ENCODE peak calls at places on chromosomes 12 and 14, in seven cellular contexts. One of them, this sample, is unnamed.

GRCh38 chr12:94509317-94509716 is 49.6 kb upstream of the CEP83 start:
- DNase-seq in lower leg skin: no peak
- DNase-seq in epithelial cell of esophagus: no peak
- DNase-seq in nephron progenitor cell: no peak
- DNase-seq in coronary artery: no peak
- DNase-seq in left ventricle myocardium inferior: no peak
- DNase-seq in esophagus squamous epithelium: no peak
- DNase-seq in this sample: no peak

GRCh38 chr14:27186048-27186447 is 588.2 kb upstream of the NOVA1 start:
- DNase-seq in lower leg skin: no peak
- DNase-seq in epithelial cell of esophagus: no peak
- DNase-seq in nephron progenitor cell: no peak
- DNase-seq in coronary artery: no peak
- DNase-seq in left ventricle myocardium inferior: no peak
- DNase-seq in esophagus squamous epithelium: no peak
- DNase-seq in this sample: no peak

GRCh38 chr12:6695313-6696045 is 5.1 kb downstream of the PIANP start:
- DNase-seq in lower leg skin: no peak
- DNase-seq in epithelial cell of esophagus: no peak
- DNase-seq in nephron progenitor cell: no peak
- DNase-seq in coronary artery: no peak
- DNase-seq in left ventricle myocardium inferior: no peak
- DNase-seq in esophagus squamous epithelium: no peak
- DNase-seq in this sample: no peak

GRCh38 chr14:67188326-67188725 is 914 bp upstream of the GARIN2 start:
- DNase-seq in lower leg skin: no peak
- DNase-seq in epithelial cell of esophagus: peak
- DNase-seq in nephron progenitor cell: no peak
- DNase-seq in coronary artery: no peak
- DNase-seq in left ventricle myocardium inferior: no peak
- DNase-seq in esophagus squamous epithelium: no peak
- DNase-seq in this sample: no peak

GRCh38 chr14:22497671-22498093 is 91.3 kb downstream of the DAD1 start:
- DNase-seq in lower leg skin: no peak
- DNase-seq in epithelial cell of esophagus: peak
- DNase-seq in nephron progenitor cell: no peak
- DNase-seq in coronary artery: no peak
- DNase-seq in left ventricle myocardium inferior: no peak
- DNase-seq in esophagus squamous epithelium: no peak
- DNase-seq in this sample: no peak

GRCh38 chr14:75234173-75234855 is 44.3 kb upstream of the FOS start:
- DNase-seq in lower leg skin: no peak
- DNase-seq in epithelial cell of esophagus: peak
- DNase-seq in nephron progenitor cell: no peak
- DNase-seq in coronary artery: peak
- DNase-seq in left ventricle myocardium inferior: peak
- DNase-seq in esophagus squamous epithelium: no peak
- DNase-seq in this sample: no peak

GRCh38 chr14:76056128-76056527 is 70.6 kb downstream of the IFT43 start:
- DNase-seq in lower leg skin: no peak
- DNase-seq in epithelial cell of esophagus: peak
- DNase-seq in nephron progenitor cell: no peak
- DNase-seq in coronary artery: no peak
- DNase-seq in left ventricle myocardium inferior: no peak
- DNase-seq in esophagus squamous epithelium: no peak
- DNase-seq in this sample: no peak

GRCh38 chr12:49798934-49799333 is 29.3 kb downstream of the NCKAP5L start:
- DNase-seq in lower leg skin: no peak
- DNase-seq in epithelial cell of esophagus: no peak
- DNase-seq in nephron progenitor cell: no peak
- DNase-seq in coronary artery: no peak
- DNase-seq in left ventricle myocardium inferior: no peak
- DNase-seq in esophagus squamous epithelium: no peak
- DNase-seq in this sample: no peak

GRCh38 chr14:82451675-82452074 is 918.0 kb upstream of the SEL1L start:
- DNase-seq in lower leg skin: no peak
- DNase-seq in epithelial cell of esophagus: no peak
- DNase-seq in nephron progenitor cell: no peak
- DNase-seq in coronary artery: no peak
- DNase-seq in left ventricle myocardium inferior: no peak
- DNase-seq in esophagus squamous epithelium: no peak
- DNase-seq in this sample: no peak

GRCh38 chr12:109999983-110000505 is 814 bp downstream of the ANKRD13A start:
- DNase-seq in lower leg skin: peak
- DNase-seq in epithelial cell of esophagus: peak
- DNase-seq in nephron progenitor cell: peak
- DNase-seq in coronary artery: no peak
- DNase-seq in left ventricle myocardium inferior: no peak
- DNase-seq in esophagus squamous epithelium: no peak
- DNase-seq in this sample: no peak

GRCh38 chr14:33229269-33229924 is 290.7 kb downstream of the NPAS3 start:
- DNase-seq in lower leg skin: no peak
- DNase-seq in epithelial cell of esophagus: no peak
- DNase-seq in nephron progenitor cell: no peak
- DNase-seq in coronary artery: no peak
- DNase-seq in left ventricle myocardium inferior: no peak
- DNase-seq in esophagus squamous epithelium: no peak
- DNase-seq in this sample: no peak

GRCh38 chr12:14239935-14240872 is 125.3 kb upstream of the ATF7IP start:
- DNase-seq in lower leg skin: no peak
- DNase-seq in epithelial cell of esophagus: peak
- DNase-seq in nephron progenitor cell: peak
- DNase-seq in coronary artery: no peak
- DNase-seq in left ventricle myocardium inferior: no peak
- DNase-seq in esophagus squamous epithelium: no peak
- DNase-seq in this sample: no peak

GRCh38 chr12:38689704-38690103 is 215.7 kb downstream of the CPNE8 start:
- DNase-seq in lower leg skin: no peak
- DNase-seq in epithelial cell of esophagus: peak
- DNase-seq in nephron progenitor cell: no peak
- DNase-seq in coronary artery: no peak
- DNase-seq in left ventricle myocardium inferior: no peak
- DNase-seq in esophagus squamous epithelium: no peak
- DNase-seq in this sample: no peak

DNA sequence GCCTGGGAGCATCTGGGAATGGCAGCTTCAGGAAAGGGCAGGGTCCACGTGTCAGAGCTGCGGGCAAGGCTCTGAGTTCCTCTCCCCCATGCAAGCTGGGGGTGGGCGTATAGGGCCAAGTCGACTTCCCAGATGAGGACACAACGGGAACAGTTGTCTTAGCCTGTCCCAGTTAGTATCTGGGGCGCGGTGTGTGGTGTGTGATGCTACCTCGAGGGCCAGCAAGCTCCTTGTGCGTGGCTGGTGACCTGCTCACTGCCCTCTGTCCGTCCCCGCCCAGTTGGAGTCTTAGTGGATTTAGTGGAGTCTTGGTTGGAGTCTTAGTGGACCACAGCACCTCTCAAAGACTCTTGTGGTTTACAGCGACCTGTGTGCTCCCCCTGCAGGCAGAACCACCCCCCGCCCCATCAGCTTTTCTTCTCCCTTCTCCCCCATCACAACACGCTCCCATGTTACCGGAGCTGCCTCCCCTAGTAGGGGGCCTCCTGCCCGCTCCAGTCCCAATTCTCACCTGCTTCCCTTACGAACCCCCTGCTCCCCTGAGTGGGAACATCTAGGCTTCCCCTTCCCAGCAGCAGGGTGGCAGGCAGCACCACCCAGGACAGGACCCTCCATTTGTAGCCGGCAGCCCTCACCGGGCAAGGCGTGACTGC is 8.7 kb downstream of the ASPG start:
- DNase-seq in lower leg skin: no peak
- DNase-seq in epithelial cell of esophagus: no peak
- DNase-seq in nephron progenitor cell: no peak
- DNase-seq in coronary artery: no peak
- DNase-seq in left ventricle myocardium inferior: no peak
- DNase-seq in esophagus squamous epithelium: no peak
- DNase-seq in this sample: no peak
- TF ChIP-seq CTCF in lower leg skin: no peak
- TF ChIP-seq CTCF in epithelial cell of esophagus: no peak
- TF ChIP-seq CTCF in nephron progenitor cell: no peak
- TF ChIP-seq CTCF in coronary artery: no peak
- TF ChIP-seq CTCF in left ventricle myocardium inferior: no peak
- TF ChIP-seq CTCF in esophagus squamous epithelium: no peak
- TF ChIP-seq CTCF in this sample: no peak

GRCh38 chr14:69260246-69260978 is 454 bp downstream of the GALNT16 start:
- DNase-seq in lower leg skin: no peak
- DNase-seq in epithelial cell of esophagus: no peak
- DNase-seq in nephron progenitor cell: peak
- DNase-seq in coronary artery: no peak
- DNase-seq in left ventricle myocardium inferior: no peak
- DNase-seq in esophagus squamous epithelium: no peak
- DNase-seq in this sample: peak

GRCh38 chr14:69261761-69262331 is 1.9 kb downstream of the GALNT16 start:
- DNase-seq in lower leg skin: no peak
- DNase-seq in epithelial cell of esophagus: no peak
- DNase-seq in nephron progenitor cell: peak
- DNase-seq in coronary artery: no peak
- DNase-seq in left ventricle myocardium inferior: peak
- DNase-seq in esophagus squamous epithelium: no peak
- DNase-seq in this sample: no peak

GRCh38 chr14:69260979-69261605 is 1.1 kb downstream of the GALNT16 start:
- DNase-seq in lower leg skin: peak
- DNase-seq in epithelial cell of esophagus: peak
- DNase-seq in nephron progenitor cell: peak
- DNase-seq in coronary artery: no peak
- DNase-seq in left ventricle myocardium inferior: peak
- DNase-seq in esophagus squamous epithelium: no peak
- DNase-seq in this sample: peak

GRCh38 chr14:69259176-69259530 is 805 bp upstream of the GALNT16 start:
- DNase-seq in lower leg skin: no peak
- DNase-seq in epithelial cell of esophagus: no peak
- DNase-seq in nephron progenitor cell: no peak
- DNase-seq in coronary artery: no peak
- DNase-seq in left ventricle myocardium inferior: no peak
- DNase-seq in esophagus squamous epithelium: no peak
- DNase-seq in this sample: no peak

GRCh38 chr14:69259531-69260245 is at the start of gene GALNT16:
- DNase-seq in lower leg skin: no peak
- DNase-seq in epithelial cell of esophagus: peak
- DNase-seq in nephron progenitor cell: peak
- DNase-seq in coronary artery: no peak
- DNase-seq in left ventricle myocardium inferior: peak
- DNase-seq in esophagus squamous epithelium: no peak
- DNase-seq in this sample: peak
- TF ChIP-seq CTCF in lower leg skin: no peak
- TF ChIP-seq CTCF in epithelial cell of esophagus: no peak
- TF ChIP-seq CTCF in nephron progenitor cell: peak
- TF ChIP-seq CTCF in coronary artery: no peak
- TF ChIP-seq CTCF in left ventricle myocardium inferior: peak
- TF ChIP-seq CTCF in esophagus squamous epithelium: peak
- TF ChIP-seq CTCF in this sample: peak

DNA sequence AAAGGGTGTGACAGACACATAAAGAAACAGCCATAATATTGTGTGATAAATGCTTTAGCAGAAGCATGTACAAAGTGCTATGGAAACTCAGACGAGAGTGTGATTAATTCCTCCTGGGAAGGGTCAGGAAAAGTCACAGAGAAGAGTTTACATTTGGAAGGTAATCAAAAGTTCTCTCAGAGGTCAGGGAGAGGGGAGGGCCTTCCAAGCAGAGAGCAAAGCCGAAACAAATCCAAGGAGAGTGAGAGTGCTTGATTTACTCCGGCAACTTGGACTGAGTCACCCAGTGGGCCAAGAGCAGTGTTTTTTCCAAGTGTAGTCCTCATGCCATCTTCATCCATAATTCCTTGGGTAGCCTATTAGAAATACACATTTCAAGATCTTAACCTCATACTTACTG is 108.3 kb downstream of the IGF1 start:
- DNase-seq in lower leg skin: no peak
- DNase-seq in epithelial cell of esophagus: no peak
- DNase-seq in nephron progenitor cell: no peak
- DNase-seq in coronary artery: no peak
- DNase-seq in left ventricle myocardium inferior: no peak
- DNase-seq in esophagus squamous epithelium: no peak
- DNase-seq in this sample: no peak
- TF ChIP-seq CTCF in lower leg skin: no peak
- TF ChIP-seq CTCF in epithelial cell of esophagus: no peak
- TF ChIP-seq CTCF in nephron progenitor cell: no peak
- TF ChIP-seq CTCF in coronary artery: no peak
- TF ChIP-seq CTCF in left ventricle myocardium inferior: no peak
- TF ChIP-seq CTCF in esophagus squamous epithelium: no peak
- TF ChIP-seq CTCF in this sample: no peak

DNA sequence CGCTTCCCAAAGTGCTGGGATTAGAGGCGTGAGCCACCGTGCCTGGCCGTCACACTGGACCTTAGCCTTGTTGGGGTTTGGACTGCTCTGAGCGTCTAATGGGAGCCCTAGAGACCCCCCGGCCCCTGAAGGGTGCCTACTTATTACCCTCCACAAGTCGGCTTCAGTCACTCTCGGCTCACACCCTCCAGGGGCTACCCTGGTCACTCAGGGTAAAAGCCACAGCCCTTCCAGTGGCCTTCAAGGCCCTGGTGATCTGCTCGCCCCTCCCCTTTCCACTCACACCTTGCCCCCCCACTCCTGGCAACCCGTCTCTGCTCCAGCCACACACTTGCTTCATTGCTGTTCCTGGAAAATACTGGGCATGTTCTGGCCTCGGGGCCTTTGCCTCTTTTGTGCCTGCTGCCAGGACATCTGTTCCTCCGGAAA is 3.6 kb upstream of the MORN3 start:
- DNase-seq in lower leg skin: peak
- DNase-seq in epithelial cell of esophagus: peak
- DNase-seq in nephron progenitor cell: no peak
- DNase-seq in coronary artery: no peak
- DNase-seq in left ventricle myocardium inferior: no peak
- DNase-seq in esophagus squamous epithelium: no peak
- DNase-seq in this sample: no peak
- TF ChIP-seq CTCF in lower leg skin: no peak
- TF ChIP-seq CTCF in epithelial cell of esophagus: no peak
- TF ChIP-seq CTCF in nephron progenitor cell: no peak
- TF ChIP-seq CTCF in coronary artery: no peak
- TF ChIP-seq CTCF in left ventricle myocardium inferior: no peak
- TF ChIP-seq CTCF in esophagus squamous epithelium: no peak
- TF ChIP-seq CTCF in this sample: no peak

GRCh38 chr12:1616233-1617066 is 12.6 kb upstream of the WNT5B start:
- DNase-seq in lower leg skin: no peak
- DNase-seq in epithelial cell of esophagus: peak
- DNase-seq in nephron progenitor cell: no peak
- DNase-seq in coronary artery: no peak
- DNase-seq in left ventricle myocardium inferior: no peak
- DNase-seq in esophagus squamous epithelium: no peak
- DNase-seq in this sample: no peak

GRCh38 chr12:1611775-1612174 is 17.3 kb upstream of the WNT5B start:
- DNase-seq in lower leg skin: no peak
- DNase-seq in epithelial cell of esophagus: peak
- DNase-seq in nephron progenitor cell: no peak
- DNase-seq in coronary artery: no peak
- DNase-seq in left ventricle myocardium inferior: no peak
- DNase-seq in esophagus squamous epithelium: no peak
- DNase-seq in this sample: no peak

GRCh38 chr12:1612196-1612595 is 16.8 kb upstream of the WNT5B start:
- DNase-seq in lower leg skin: no peak
- DNase-seq in epithelial cell of esophagus: no peak
- DNase-seq in nephron progenitor cell: no peak
- DNase-seq in coronary artery: no peak
- DNase-seq in left ventricle myocardium inferior: no peak
- DNase-seq in esophagus squamous epithelium: no peak
- DNase-seq in this sample: no peak

GRCh38 chr12:1614360-1614759 is 14.7 kb upstream of the WNT5B start:
- DNase-seq in lower leg skin: no peak
- DNase-seq in epithelial cell of esophagus: no peak
- DNase-seq in nephron progenitor cell: no peak
- DNase-seq in coronary artery: no peak
- DNase-seq in left ventricle myocardium inferior: no peak
- DNase-seq in esophagus squamous epithelium: no peak
- DNase-seq in this sample: no peak

GRCh38 chr12:1613860-1614259 is 15.2 kb upstream of the WNT5B start:
- DNase-seq in lower leg skin: no peak
- DNase-seq in epithelial cell of esophagus: no peak
- DNase-seq in nephron progenitor cell: no peak
- DNase-seq in coronary artery: no peak
- DNase-seq in left ventricle myocardium inferior: no peak
- DNase-seq in esophagus squamous epithelium: no peak
- DNase-seq in this sample: no peak
- TF ChIP-seq CTCF in lower leg skin: no peak
- TF ChIP-seq CTCF in epithelial cell of esophagus: no peak
- TF ChIP-seq CTCF in nephron progenitor cell: no peak
- TF ChIP-seq CTCF in coronary artery: no peak
- TF ChIP-seq CTCF in left ventricle myocardium inferior: no peak
- TF ChIP-seq CTCF in esophagus squamous epithelium: no peak
- TF ChIP-seq CTCF in this sample: no peak

This sample was measured in progenitor cell of endocrine pancreas.